ENCODE peak calls at places on chromosomes 13 and 19, in seven cellular contexts. One of them, this sample, is unnamed. For H3K4me1, the result is how much of the 10 kb centered on the place peaks cover.

GRCh38 chr19:55632463-55632834 is 8.1 kb upstream of the ZNF784 start:
- DNase-seq in GM23338: peak
- DNase-seq in esophagus squamous epithelium: peak
- DNase-seq in heart right ventricle: no peak
- DNase-seq in psoas muscle: peak
- DNase-seq in heart left ventricle: peak
- DNase-seq in pancreas: no peak
- DNase-seq in this sample: peak

GRCh38 chr19:58575183-58576041 is 2.3 kb upstream of the MZF1 start:
- DNase-seq in GM23338: peak
- DNase-seq in heart right ventricle: peak
- DNase-seq in psoas muscle: peak
- DNase-seq in heart left ventricle: peak
- DNase-seq in esophagus squamous epithelium: no peak
- DNase-seq in pancreas: peak
- DNase-seq in this sample: peak

GRCh38 chr13:72204291-72204690 is 337.3 kb upstream of the DACH1 start:
- DNase-seq in GM23338: no peak
- DNase-seq in heart left ventricle: no peak
- DNase-seq in heart right ventricle: no peak
- DNase-seq in pancreas: no peak
- DNase-seq in psoas muscle: no peak
- DNase-seq in esophagus squamous epithelium: no peak
- DNase-seq in this sample: no peak

GRCh38 chr13:20258208-20258962 is 26.3 kb upstream of the GJB6 start:
- DNase-seq in psoas muscle: no peak
- DNase-seq in heart left ventricle: no peak
- DNase-seq in heart right ventricle: no peak
- DNase-seq in esophagus squamous epithelium: no peak
- DNase-seq in pancreas: no peak
- DNase-seq in GM23338: no peak
- DNase-seq in this sample: no peak

GRCh38 chr13:113625965-113626661 is 31.9 kb downstream of the ATP4B start:
- DNase-seq in esophagus squamous epithelium: no peak
- DNase-seq in GM23338: no peak
- DNase-seq in pancreas: peak
- DNase-seq in heart right ventricle: peak
- DNase-seq in heart left ventricle: no peak
- DNase-seq in psoas muscle: no peak
- DNase-seq in this sample: no peak

GRCh38 chr13:99859178-99860177 is 112.1 kb downstream of the ZIC5 start:
- DNase-seq in heart right ventricle: no peak
- DNase-seq in GM23338: no peak
- DNase-seq in pancreas: no peak
- DNase-seq in esophagus squamous epithelium: no peak
- DNase-seq in psoas muscle: no peak
- DNase-seq in heart left ventricle: no peak
- DNase-seq in this sample: no peak

GRCh38 chr13:95793018-95793555 is 116.1 kb downstream of the DNAJC3 start:
- DNase-seq in psoas muscle: no peak
- DNase-seq in pancreas: no peak
- DNase-seq in heart left ventricle: no peak
- DNase-seq in heart right ventricle: no peak
- DNase-seq in esophagus squamous epithelium: no peak
- DNase-seq in GM23338: no peak
- DNase-seq in this sample: no peak

GRCh38 chr19:33064117-33064777 is 441 bp downstream of the RHPN2 start:
- DNase-seq in esophagus squamous epithelium: no peak
- DNase-seq in GM23338: peak
- DNase-seq in heart left ventricle: peak
- DNase-seq in psoas muscle: peak
- DNase-seq in pancreas: peak
- DNase-seq in heart right ventricle: peak
- DNase-seq in this sample: no peak

GRCh38 chr19:52566588-52566987 is 3.5 kb upstream of the ZNF701 start:
- DNase-seq in GM23338: no peak
- DNase-seq in heart left ventricle: no peak
- DNase-seq in esophagus squamous epithelium: no peak
- DNase-seq in pancreas: no peak
- DNase-seq in psoas muscle: no peak
- DNase-seq in heart right ventricle: no peak
- DNase-seq in this sample: no peak

GRCh38 chr13:59229401-59229800 is 934.3 kb downstream of the DIAPH3 start:
- DNase-seq in heart left ventricle: no peak
- DNase-seq in esophagus squamous epithelium: no peak
- DNase-seq in heart right ventricle: no peak
- DNase-seq in GM23338: no peak
- DNase-seq in psoas muscle: no peak
- DNase-seq in pancreas: no peak
- DNase-seq in this sample: no peak

GRCh38 chr19:33405491-33406461 is 32.3 kb downstream of the CEBPG start:
- DNase-seq in psoas muscle: no peak
- DNase-seq in esophagus squamous epithelium: no peak
- DNase-seq in GM23338: no peak
- DNase-seq in heart left ventricle: no peak
- DNase-seq in heart right ventricle: no peak
- DNase-seq in pancreas: peak
- DNase-seq in this sample: peak

GRCh38 chr19:8158411-8159074 is 9.2 kb upstream of the FBN3 start:
- DNase-seq in esophagus squamous epithelium: no peak
- DNase-seq in pancreas: no peak
- DNase-seq in heart left ventricle: peak
- DNase-seq in GM23338: peak
- DNase-seq in psoas muscle: no peak
- DNase-seq in heart right ventricle: no peak
- DNase-seq in this sample: no peak

GRCh38 chr13:79631260-79631659 is 150.3 kb downstream of the NDFIP2 start:
- DNase-seq in psoas muscle: no peak
- DNase-seq in heart right ventricle: no peak
- DNase-seq in heart left ventricle: no peak
- DNase-seq in esophagus squamous epithelium: no peak
- DNase-seq in GM23338: peak
- DNase-seq in pancreas: no peak
- DNase-seq in this sample: no peak

GRCh38 chr13:95643471-95643813 is 1.1 kb downstream of the DZIP1 start:
- DNase-seq in heart left ventricle: no peak
- DNase-seq in pancreas: no peak
- DNase-seq in psoas muscle: no peak
- DNase-seq in GM23338: peak
- DNase-seq in heart right ventricle: no peak
- DNase-seq in esophagus squamous epithelium: no peak
- DNase-seq in this sample: no peak

GRCh38 chr13:76440568-76440967 is 445.6 kb downstream of the KCTD12 start:
- DNase-seq in esophagus squamous epithelium: no peak
- DNase-seq in heart right ventricle: no peak
- DNase-seq in psoas muscle: no peak
- DNase-seq in heart left ventricle: no peak
- DNase-seq in GM23338: no peak
- DNase-seq in pancreas: no peak
- DNase-seq in this sample: no peak

GRCh38 chr13:113763961-113764792 is 5.2 kb downstream of the TMEM255B start:
- DNase-seq in GM23338: no peak
- DNase-seq in heart right ventricle: no peak
- DNase-seq in pancreas: no peak
- DNase-seq in esophagus squamous epithelium: no peak
- DNase-seq in psoas muscle: no peak
- DNase-seq in heart left ventricle: no peak
- DNase-seq in this sample: no peak

GRCh38 chr19:6853868-6854267 is 33.5 kb upstream of the ADGRE1 start:
- DNase-seq in heart right ventricle: no peak
- DNase-seq in heart left ventricle: no peak
- DNase-seq in pancreas: no peak
- DNase-seq in psoas muscle: no peak
- DNase-seq in esophagus squamous epithelium: no peak
- DNase-seq in GM23338: no peak
- DNase-seq in this sample: no peak

GRCh38 chr13:46170268-46170667 is 11.7 kb downstream of the LCP1 start:
- DNase-seq in esophagus squamous epithelium: no peak
- DNase-seq in pancreas: no peak
- DNase-seq in heart left ventricle: no peak
- DNase-seq in GM23338: peak
- DNase-seq in psoas muscle: no peak
- DNase-seq in heart right ventricle: no peak
- DNase-seq in this sample: no peak

GRCh38 chr13:46166221-46166584 is 15.8 kb downstream of the LCP1 start:
- DNase-seq in GM23338: no peak
- DNase-seq in heart left ventricle: no peak
- DNase-seq in esophagus squamous epithelium: no peak
- DNase-seq in heart right ventricle: no peak
- DNase-seq in psoas muscle: no peak
- DNase-seq in pancreas: no peak
- DNase-seq in this sample: no peak

GRCh38 chr13:46168818-46169217 is 13.2 kb downstream of the LCP1 start:
- DNase-seq in heart right ventricle: no peak
- DNase-seq in psoas muscle: no peak
- DNase-seq in esophagus squamous epithelium: no peak
- DNase-seq in GM23338: no peak
- DNase-seq in heart left ventricle: no peak
- DNase-seq in pancreas: no peak
- DNase-seq in this sample: no peak

GRCh38 chr13:46166947-46167610 is 14.9 kb downstream of the LCP1 start:
- DNase-seq in psoas muscle: no peak
- DNase-seq in heart right ventricle: no peak
- DNase-seq in heart left ventricle: no peak
- DNase-seq in GM23338: peak
- DNase-seq in esophagus squamous epithelium: no peak
- DNase-seq in pancreas: no peak
- DNase-seq in this sample: no peak

DNA sequence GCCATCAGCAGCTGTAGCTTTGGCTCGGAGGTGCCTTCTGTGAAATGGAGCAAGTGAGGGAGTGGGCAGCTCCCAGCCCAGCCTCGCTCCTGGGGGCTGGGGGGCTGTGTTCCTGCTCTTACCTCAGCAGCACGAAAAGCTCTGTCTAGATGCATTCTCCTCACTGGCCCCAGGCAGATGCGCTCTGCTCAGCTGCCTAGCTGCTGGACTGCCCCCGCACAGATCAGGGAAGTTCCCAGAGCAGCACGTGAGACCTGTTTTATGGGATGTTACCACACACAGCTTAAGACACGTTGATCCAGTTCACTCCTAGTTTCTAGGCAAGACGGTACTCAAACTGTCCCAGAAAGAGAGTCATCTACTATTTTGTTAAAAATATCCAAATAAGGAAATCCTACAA is 13.6 kb downstream of the LCP1 start:
- DNase-seq in esophagus squamous epithelium: no peak
- DNase-seq in psoas muscle: no peak
- DNase-seq in heart left ventricle: no peak
- DNase-seq in pancreas: no peak
- DNase-seq in heart right ventricle: no peak
- DNase-seq in GM23338: no peak
- DNase-seq in this sample: peak
- H3K4me3 ChIP-seq in esophagus squamous epithelium: no peak
- H3K4me3 ChIP-seq in psoas muscle: no peak
- H3K4me3 ChIP-seq in heart left ventricle: no peak
- H3K4me3 ChIP-seq in pancreas: no peak
- H3K4me3 ChIP-seq in heart right ventricle: no peak
- H3K4me3 ChIP-seq in GM23338: no peak
- H3K4me3 ChIP-seq in this sample: no peak

GRCh38 chr13:36146513-36147276 is 15.5 kb upstream of the DCLK1 start:
- DNase-seq in GM23338: no peak
- DNase-seq in heart left ventricle: no peak
- DNase-seq in pancreas: no peak
- DNase-seq in heart right ventricle: no peak
- DNase-seq in psoas muscle: no peak
- DNase-seq in esophagus squamous epithelium: no peak
- DNase-seq in this sample: no peak
- TF ChIP-seq CTCF in GM23338: no peak
- TF ChIP-seq CTCF in heart left ventricle: no peak
- TF ChIP-seq CTCF in pancreas: no peak
- TF ChIP-seq CTCF in heart right ventricle: no peak
- TF ChIP-seq CTCF in psoas muscle: no peak
- TF ChIP-seq CTCF in esophagus squamous epithelium: no peak
- TF ChIP-seq CTCF in this sample: no peak

GRCh38 chr19:1261863-1262686 is 7.1 kb upstream of the CIRBP start:
- DNase-seq in heart right ventricle: peak
- DNase-seq in pancreas: peak
- DNase-seq in heart left ventricle: peak
- DNase-seq in psoas muscle: peak
- DNase-seq in esophagus squamous epithelium: no peak
- DNase-seq in GM23338: no peak
- DNase-seq in this sample: peak
- H3K4me1 ChIP-seq in heart right ventricle: half or more
- H3K4me1 ChIP-seq in pancreas: under half
- H3K4me1 ChIP-seq in heart left ventricle: half or more
- H3K4me1 ChIP-seq in psoas muscle: under half
- H3K4me1 ChIP-seq in esophagus squamous epithelium: half or more
- H3K4me1 ChIP-seq in GM23338: half or more
- H3K4me1 ChIP-seq in this sample: half or more

DNA sequence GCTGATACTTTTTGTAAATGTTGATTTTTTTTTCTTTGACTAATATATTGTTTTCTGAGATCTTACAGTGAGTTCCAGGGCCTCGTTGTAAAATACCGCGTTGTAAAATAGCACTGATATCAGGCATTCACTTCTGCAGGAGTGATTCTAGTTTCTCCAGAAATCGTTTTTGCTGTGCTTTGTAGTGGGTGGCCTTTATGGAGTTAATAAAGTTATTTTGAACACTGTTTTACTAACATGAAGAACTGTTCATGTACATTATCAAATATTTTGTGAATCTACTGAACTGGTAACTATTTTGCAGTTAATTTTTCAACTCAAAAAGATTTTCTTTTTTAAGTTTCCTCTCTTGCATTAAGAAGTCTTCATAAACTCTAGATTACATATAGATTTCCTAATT is 985 bp upstream of the ZNF266 start:
- DNase-seq in heart right ventricle: no peak
- DNase-seq in heart left ventricle: no peak
- DNase-seq in psoas muscle: no peak
- DNase-seq in esophagus squamous epithelium: no peak
- DNase-seq in GM23338: no peak
- DNase-seq in pancreas: no peak
- DNase-seq in this sample: no peak
- H3K4me3 ChIP-seq in heart right ventricle: peak
- H3K4me3 ChIP-seq in heart left ventricle: peak
- H3K4me3 ChIP-seq in psoas muscle: peak
- H3K4me3 ChIP-seq in esophagus squamous epithelium: peak
- H3K4me3 ChIP-seq in GM23338: peak
- H3K4me3 ChIP-seq in pancreas: no peak
- H3K4me3 ChIP-seq in this sample: no peak

This sample was measured in tibial artery.